ENCODE peak calls at places on chromosome 1, in ten cellular contexts. W is esophagus muscularis mucosa; Q is EH; L is heart left ventricle; F is GM19239; J is stimulated activated CD4-positive, alpha-beta T cell treated with anti-CD3 and anti-CD28 coated beads, Interleukin-2, amount 100 ng/mL, for 24 hours; B is amniotic stem cell; Z is RWPE1; S is AG09309; U is HepG2. P is an unnamed sample.

GRCh38 chr1:47231314-47232186 is 475 bp downstream of the TAL1 start:
- DNase-seq in W (no peak), Q (peak), L (peak), F (no peak), J (peak), B (no peak), Z (no peak), S (no peak), U (no peak), P (peak)

GRCh38 chr1:7107109-7107830 is 322.0 kb downstream of the CAMTA1 start:
- DNase-seq in W (no peak), Q (no peak), L (no peak), F (no peak), J (no peak), B (no peak), Z (no peak), S (no peak), U (no peak), P (no peak)

GRCh38 chr1:201531551-201532425 is 7.1 kb upstream of the NAV1 start:
- DNase-seq in W (no peak), Q (peak), L (peak), F (no peak), J (no peak), B (no peak), Z (no peak), S (no peak), U (no peak), P (peak)

GRCh38 chr1:204867666-204868339 is 2.9 kb upstream of the NFASC start:
- DNase-seq in W (no peak), Q (no peak), L (no peak), F (no peak), J (no peak), B (no peak), Z (no peak), S (no peak), U (no peak), P (no peak)

GRCh38 chr1:20430355-20431290 is 55.4 kb downstream of the CAMK2N1 start:
- DNase-seq in W (no peak), Q (peak), L (no peak), F (no peak), J (peak), B (no peak), Z (peak), S (no peak), U (peak), P (peak)

GRCh38 chr1:155648207-155649147 is 38.5 kb downstream of the MSTO1 start:
- DNase-seq in W (no peak), Q (peak), L (no peak), F (no peak), J (no peak), B (peak), Z (peak), S (peak), U (peak), P (peak)

GRCh38 chr1:172699111-172699510 is 40.2 kb downstream of the FASLG start:
- DNase-seq in W (no peak), Q (peak), L (no peak), F (no peak), J (peak), B (peak), Z (peak), S (no peak), U (no peak), P (peak)

GRCh38 chr1:69076631-69077030 is 491.1 kb upstream of the LRRC7 start:
- DNase-seq in W (no peak), Q (no peak), L (no peak), F (no peak), J (no peak), B (no peak), Z (no peak), S (no peak), U (no peak), P (no peak)

GRCh38 chr1:39131940-39132339 is 72.6 kb upstream of the MACF1 start:
- DNase-seq in W (no peak), Q (no peak), L (no peak), F (no peak), J (no peak), B (no peak), Z (no peak), S (no peak), U (no peak), P (no peak)

GRCh38 chr1:93621246-93621645 is 60.4 kb downstream of the BCAR3 start:
- DNase-seq in W (no peak), Q (no peak), L (no peak), F (no peak), J (no peak), B (no peak), Z (no peak), S (no peak), U (no peak), P (no peak)

GRCh38 chr1:31734582-31735107 is 29.5 kb downstream of the ADGRB2 start:
- DNase-seq in W (no peak), Q (peak), L (no peak), F (no peak), J (no peak), B (no peak), Z (no peak), S (no peak), U (no peak), P (no peak)

GRCh38 chr1:55211909-55212308 is 3.3 kb downstream of the USP24 start:
- DNase-seq in W (no peak), Q (no peak), L (no peak), F (no peak), J (no peak), B (no peak), Z (no peak), S (no peak), U (no peak), P (no peak)

GRCh38 chr1:233168384-233168783 is 127.1 kb downstream of the PCNX2 start:
- DNase-seq in W (no peak), Q (peak), L (no peak), F (no peak), J (no peak), B (no peak), Z (no peak), S (no peak), U (no peak), P (no peak)

P was measured in fibroblast of mammary gland.